ENCODE peak calls at places on chromosomes 3 and 15, in four cellular contexts. Y is upper lobe of right lung; P is CD4-positive, alpha-beta T cell; R is activated CD8-positive, alpha-beta T cell treated with anti-CD3 and anti-CD28 coated beads for 36 hours. I is an unnamed sample.

GRCh38 chr3:168025076-168025475 is 70.6 kb downstream of the GOLIM4 start:
- ATAC-seq in Y (no peak), P (no peak), R (no peak), I (no peak)

GRCh38 chr3:120497318-120497717 is 46.5 kb upstream of the FSTL1 start:
- ATAC-seq in Y (no peak), P (no peak), R (no peak), I (no peak)

GRCh38 chr3:73559730-73560129 is 65.0 kb downstream of the PDZRN3 start:
- ATAC-seq in Y (no peak), P (no peak), R (no peak), I (no peak)

GRCh38 chr15:101203607-101204006 is 48.2 kb downstream of the CHSY1 start:
- ATAC-seq in Y (no peak), P (no peak), R (no peak), I (no peak)

GRCh38 chr15:76963596-76963995 is 31.3 kb upstream of the PSTPIP1 start:
- ATAC-seq in Y (peak; percentile 37), P (no peak), R (no peak), I (no peak)

GRCh38 chr3:48926425-48927392 is 8.1 kb downstream of the ARIH2 start:
- ATAC-seq in Y (no peak), P (no peak), R (peak; percentile 55), I (no peak)

GRCh38 chr3:39657075-39657474 is 152.3 kb upstream of the MYRIP start:
- ATAC-seq in Y (no peak), P (no peak), R (no peak), I (no peak)

GRCh38 chr3:59685432-59685831 is 635.6 kb upstream of the CFAP20DC start:
- ATAC-seq in Y (no peak), P (no peak), R (no peak), I (no peak)

GRCh38 chr3:7545334-7545733 is 684.4 kb downstream of the GRM7 start:
- ATAC-seq in Y (no peak), P (no peak), R (no peak), I (no peak)

GRCh38 chr3:48086736-48087470 is 70.7 kb upstream of the MAP4 start:
- ATAC-seq in Y (no peak), P (no peak), R (no peak), I (no peak)

GRCh38 chr3:97857401-97857800 is 35.6 kb downstream of the CRYBG3 start:
- ATAC-seq in Y (no peak), P (no peak), R (no peak), I (no peak)

GRCh38 chr3:14352002-14352627 is 50.3 kb upstream of the SLC6A6 start:
- ATAC-seq in Y (no peak), P (no peak), R (peak; percentile 30), I (peak; percentile 44)

GRCh38 chr3:17041009-17041408 is 156.3 kb downstream of the PLCL2 start:
- ATAC-seq in Y (no peak), P (no peak), R (no peak), I (no peak)

GRCh38 chr15:89377842-89378698 is 43.4 kb upstream of the POLG start:
- ATAC-seq in Y (peak; percentile 36), P (peak; percentile 34), R (peak; percentile 64), I (no peak)

GRCh38 chr3:98980915-98981596 is 79.6 kb upstream of the DCBLD2 start:
- ATAC-seq in Y (no peak), P (no peak), R (no peak), I (peak; percentile 63)

GRCh38 chr3:143988306-143988705 is 16.7 kb downstream of the DIPK2A start:
- ATAC-seq in Y (no peak), P (no peak), R (no peak), I (no peak)

GRCh38 chr3:188745031-188745430 is 426.7 kb upstream of the TPRG1 start:
- ATAC-seq in Y (no peak), P (no peak), R (no peak), I (no peak)

GRCh38 chr3:129052675-129053074 is 7.9 kb upstream of the GP9 start:
- ATAC-seq in Y (peak; percentile 14), P (no peak), R (no peak), I (no peak)

GRCh38 chr15:76140069-76140454 is 80.3 kb downstream of the TMEM266 start:
- ATAC-seq in Y (peak; percentile 17), P (no peak), R (no peak), I (no peak)

GRCh38 chr3:168824107-168824506 is 728.4 kb upstream of the GOLIM4 start:
- ATAC-seq in Y (no peak), P (no peak), R (no peak), I (no peak)

GRCh38 chr15:25408428-25408827 is 30.4 kb downstream of the UBE3A start:
- ATAC-seq in Y (no peak), P (no peak), R (no peak), I (no peak)

GRCh38 chr15:66907826-66908502 is 157.4 kb upstream of the SMAD3 start:
- ATAC-seq in Y (peak; percentile 87), P (no peak), R (no peak), I (peak; percentile 95)

GRCh38 chr3:8453153-8453552 is 48.5 kb upstream of the LMCD1 start:
- ATAC-seq in Y (no peak), P (no peak), R (no peak), I (no peak)

GRCh38 chr15:75758071-75758872 is 45.6 kb upstream of the CSPG4 start:
- ATAC-seq in Y (peak; percentile 97), P (peak; percentile 52), R (peak; percentile 92), I (peak; percentile 86)

GRCh38 chr3:168407381-168407780 is 311.7 kb upstream of the GOLIM4 start:
- ATAC-seq in Y (no peak), P (no peak), R (no peak), I (no peak)

GRCh38 chr15:97892167-97892938 is 68.2 kb upstream of the ARRDC4 start:
- ATAC-seq in Y (no peak), P (no peak), R (no peak), I (no peak)